ENCODE peak calls at places on chromosomes 12 and 14, in nine cellular contexts. D, Z, X, H, Y, L, N, M and A are unnamed samples.

GRCh38 chr12:14577344-14577743 is 9.7 kb upstream of the PLBD1 start:
- DNase-seq in D (no peak), Z (no peak), X (no peak), H (no peak), Y (no peak), L (no peak), N (no peak), M (no peak), A (no peak)

GRCh38 chr12:115983226-115983798 is 294.2 kb downstream of the MED13L start:
- DNase-seq in D (no peak), Z (no peak), X (no peak), H (peak; percentile 53), Y (no peak), L (no peak), N (no peak), M (no peak), A (no peak)

GRCh38 chr14:102088012-102088792 is 1.4 kb upstream of the HSP90AA1 start:
- DNase-seq in D (peak; percentile 72), Z (no peak), X (no peak), H (no peak), Y (peak; percentile 70), L (peak; percentile 73), N (peak; percentile 83), M (peak; percentile 58), A (peak; percentile 92)

GRCh38 chr14:30681752-30682355 is 59.7 kb downstream of the SCFD1 start:
- DNase-seq in D (no peak), Z (peak; percentile 40), X (no peak), H (peak; percentile 38), Y (no peak), L (no peak), N (no peak), M (no peak), A (no peak)

GRCh38 chr12:116024769-116025168 is 252.7 kb downstream of the MED13L start:
- DNase-seq in D (no peak), Z (no peak), X (no peak), H (no peak), Y (no peak), L (no peak), N (no peak), M (no peak), A (no peak)

GRCh38 chr14:29681308-29681707 is 246.3 kb downstream of the PRKD1 start:
- DNase-seq in D (no peak), Z (no peak), X (no peak), H (peak; percentile 19), Y (no peak), L (no peak), N (no peak), M (no peak), A (no peak)

GRCh38 chr14:54225457-54225856 is 171.3 kb upstream of the CDKN3 start:
- DNase-seq in D (no peak), Z (no peak), X (no peak), H (no peak), Y (no peak), L (no peak), N (no peak), M (no peak), A (no peak)

GRCh38 chr12:47754881-47755280 is 3.8 kb downstream of the RAPGEF3 start:
- DNase-seq in D (no peak), Z (no peak), X (no peak), H (peak; percentile 84), Y (no peak), L (no peak), N (no peak), M (no peak), A (peak; percentile 90)

GRCh38 chr14:90454041-90455000 is 57.5 kb downstream of the CALM1 start:
- DNase-seq in D (peak; percentile 65), Z (peak; percentile 66), X (no peak), H (peak; percentile 22), Y (peak; percentile 96), L (peak; percentile 74), N (peak; percentile 82), M (peak; percentile 82), A (peak; percentile 59)

GRCh38 chr12:38123566-38124246 is 192.9 kb upstream of the ALG10B start:
- DNase-seq in D (no peak), Z (no peak), X (no peak), H (no peak), Y (no peak), L (no peak), N (no peak), M (no peak), A (no peak)

GRCh38 chr14:99508896-99509629 is 27.9 kb downstream of the CCNK start:
- DNase-seq in D (peak; percentile 77), Z (no peak), X (no peak), H (no peak), Y (no peak), L (peak; percentile 56), N (no peak), M (no peak), A (peak; percentile 55)

DNA sequence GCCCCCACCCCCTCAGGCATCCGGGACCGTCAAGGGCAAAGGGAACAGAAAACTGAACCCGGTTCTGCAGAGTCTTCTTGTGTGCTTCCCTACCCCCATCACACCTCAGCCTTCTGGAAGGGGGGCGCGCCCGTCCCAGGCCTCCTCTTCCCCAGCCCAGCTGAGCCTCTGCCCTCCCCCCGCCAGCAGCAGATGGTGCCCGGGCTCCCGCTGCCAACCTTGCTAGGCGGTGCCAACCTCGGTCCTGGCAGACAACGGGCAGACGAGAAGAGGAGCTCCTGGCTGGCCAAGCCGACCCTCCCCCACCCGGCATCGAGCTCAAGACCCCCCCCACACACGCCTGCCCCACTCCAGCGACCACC is 8.7 kb downstream of the STAC3 start:
- DNase-seq in D (peak; percentile 91), Z (no peak), X (no peak), H (no peak), Y (no peak), L (no peak), N (no peak), M (peak; percentile 60), A (peak; percentile 79)
- H3K4me1 ChIP-seq in D (peaks cover 62% of the 10 kb centered on the region), Z (peaks cover 25% of the 10 kb centered on the region), X (peaks cover 22% of the 10 kb centered on the region), H (peaks cover 33% of the 10 kb centered on the region), Y (peaks cover 34% of the 10 kb centered on the region), L (peaks cover 52% of the 10 kb centered on the region), N (no peaks in the 10 kb centered on the region), M (peaks cover 66% of the 10 kb centered on the region), A (peaks cover 61% of the 10 kb centered on the region)

DNA sequence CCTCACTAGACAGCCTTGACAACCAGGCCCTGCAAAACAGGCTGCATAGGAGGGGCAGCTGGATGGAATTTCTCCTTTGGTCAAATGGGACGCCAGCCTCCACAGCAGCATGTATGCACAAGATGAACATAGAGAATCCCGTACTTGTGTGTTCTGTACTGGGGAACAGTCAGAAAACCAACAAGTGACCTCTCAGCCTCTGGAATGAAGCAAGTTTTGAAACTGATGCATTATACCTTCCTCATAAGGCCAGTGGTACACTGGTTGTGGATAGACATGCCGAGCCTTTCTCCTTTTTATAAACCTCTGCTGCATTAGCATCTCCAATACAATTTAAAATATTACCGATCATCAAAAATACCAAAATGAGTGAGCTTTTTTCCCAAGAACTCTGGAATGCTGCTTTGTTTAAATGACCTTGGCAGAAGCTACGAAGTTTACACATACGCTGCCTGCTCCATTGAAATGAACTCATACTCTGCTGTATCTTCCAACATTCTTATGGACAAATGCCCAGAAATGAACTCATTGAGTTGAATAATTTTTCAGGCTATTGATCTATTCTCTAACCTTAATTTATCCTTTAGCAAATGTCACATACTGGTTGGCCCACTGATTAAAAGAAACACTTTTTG is 47.6 kb upstream of the FERMT2 start:
- DNase-seq in D (no peak), Z (peak; percentile 96), X (no peak), H (peak; percentile 31), Y (peak; percentile 21), L (no peak), N (no peak), M (no peak), A (no peak)
- H3K4me3 ChIP-seq in D (no peak overlapping the region), Z (peak overlapping the region; percentile 17), X (no peak overlapping the region), H (no peak overlapping the region), Y (no peak overlapping the region), L (no peak overlapping the region), N (no peak overlapping the region), M (no peak overlapping the region), A (no peak overlapping the region)

DNA sequence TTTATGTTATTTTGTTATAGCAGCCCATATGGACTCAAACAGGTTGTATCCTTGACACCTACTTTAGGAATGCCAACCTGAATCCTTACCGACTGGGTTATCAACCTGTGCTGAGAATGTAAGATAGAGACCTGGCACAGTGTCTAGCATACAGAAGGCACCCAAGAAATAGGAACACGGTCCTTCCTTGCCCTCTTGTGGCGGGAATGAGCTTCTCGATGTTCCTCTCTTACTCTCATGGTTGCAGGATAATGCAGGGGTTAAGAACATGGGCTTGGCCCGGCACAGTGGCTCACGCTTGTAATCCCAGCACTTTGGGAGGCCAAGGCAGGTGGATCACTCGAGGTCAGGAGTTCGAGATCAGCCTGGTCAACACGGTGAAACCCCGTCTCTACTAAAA is 6.5 kb downstream of the C12orf43 start:
- DNase-seq in D (no peak), Z (peak; percentile 54), X (peak; percentile 26), H (peak; percentile 69), Y (peak; percentile 59), L (no peak), N (no peak), M (no peak), A (no peak)
- H3K36me3 ChIP-seq in D (peaks cover 81% of the 10 kb centered on the region), Z (peaks cover 12% of the 10 kb centered on the region), X (peaks cover 45% of the 10 kb centered on the region), H (peaks cover 33% of the 10 kb centered on the region), Y (peaks cover 1% of the 10 kb centered on the region), L (peaks cover 63% of the 10 kb centered on the region), N (no peaks in the 10 kb centered on the region), M (peaks cover 75% of the 10 kb centered on the region), A (peaks cover 11% of the 10 kb centered on the region)

DNA sequence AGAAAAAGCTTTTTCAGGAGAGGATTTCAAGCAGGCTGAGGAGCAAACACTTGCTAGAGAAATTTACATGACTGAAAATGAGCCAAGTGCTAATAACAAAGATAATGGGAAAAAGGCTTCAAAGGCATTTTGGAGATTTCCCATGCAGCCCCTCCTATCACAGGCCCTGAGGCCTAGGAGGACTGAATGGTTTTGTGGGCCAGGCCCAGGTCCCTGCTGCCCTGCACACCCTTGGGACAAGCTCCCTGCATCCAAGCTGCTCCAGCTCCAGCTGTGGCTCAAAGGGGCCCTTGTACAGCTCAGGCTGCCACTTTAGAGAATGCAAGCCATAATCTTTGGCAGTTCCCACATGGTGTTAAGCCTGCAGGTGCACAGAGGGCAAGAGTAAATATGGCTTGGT is 154.0 kb upstream of the LMNTD1 start:
- DNase-seq in D (no peak), Z (no peak), X (no peak), H (no peak), Y (no peak), L (no peak), N (no peak), M (no peak), A (no peak)
- H3K4me1 ChIP-seq in D (no peaks in the 10 kb centered on the region), Z (no peaks in the 10 kb centered on the region), X (no peaks in the 10 kb centered on the region), H (no peaks in the 10 kb centered on the region), Y (no peaks in the 10 kb centered on the region), L (no peaks in the 10 kb centered on the region), N (no peaks in the 10 kb centered on the region), M (no peaks in the 10 kb centered on the region), A (no peaks in the 10 kb centered on the region)

DNA sequence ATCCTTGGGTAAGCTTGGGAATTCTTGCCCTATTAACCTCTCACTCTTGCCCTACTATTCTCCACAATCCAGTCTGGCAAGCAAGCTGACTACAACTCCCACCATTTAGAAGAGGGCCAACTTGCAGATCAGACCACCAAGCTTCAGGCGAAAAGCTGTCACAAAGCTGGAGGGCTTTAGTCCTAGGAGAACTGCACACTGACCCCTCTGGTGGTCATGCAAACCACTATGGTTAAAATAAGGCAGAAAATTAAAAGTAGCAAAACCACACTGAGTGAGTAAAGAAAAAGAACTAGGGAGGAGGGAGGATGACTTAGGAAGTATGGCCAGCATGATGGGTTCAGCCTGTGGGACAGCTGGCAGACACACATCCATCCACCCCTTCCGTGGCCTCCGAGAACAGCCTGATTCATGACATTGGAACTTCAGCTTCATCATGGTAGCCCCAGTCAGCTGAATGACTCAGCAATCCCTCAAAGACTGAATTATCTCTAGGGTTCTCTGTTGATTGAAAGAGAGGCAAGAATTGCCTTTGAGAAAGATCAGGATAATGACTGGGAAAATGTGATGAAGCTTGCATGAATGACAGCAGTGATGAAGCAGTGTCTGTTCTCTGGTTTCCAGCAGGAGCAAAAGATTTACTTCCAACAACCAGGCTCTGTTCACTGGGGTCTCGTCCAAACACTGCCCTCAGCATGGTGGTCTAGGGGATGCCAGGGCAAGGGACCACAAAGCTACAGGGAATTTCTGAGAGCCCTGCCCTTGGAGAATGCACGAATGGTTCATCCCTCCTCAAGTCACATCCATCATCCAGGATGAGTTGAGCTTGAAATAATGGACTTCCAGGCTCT is 24.4 kb downstream of the PITPNM2 start:
- DNase-seq in D (peak; percentile 67), Z (peak; percentile 97), X (no peak), H (peak; percentile 97), Y (no peak), L (peak; percentile 83), N (peak; percentile 71), M (no peak), A (no peak)
- H3K4me3 ChIP-seq in D (no peak overlapping the region), Z (no peak overlapping the region), X (no peak overlapping the region), H (peak overlapping the region; percentile 49), Y (no peak overlapping the region), L (no peak overlapping the region), N (no peak overlapping the region), M (no peak overlapping the region), A (no peak overlapping the region)